ENCODE peak calls at places on chromosomes 16 and 17, in four cellular contexts. One of them, this sample, is unnamed.
A peak's percentile ranks its signal among the peaks of the same experiment; 100 is the strongest.

GRCh38 chr16:79372504-79373184 is 227.9 kb downstream of the MAF start:
- DNase-seq in RWPE2: peak; percentile 80
- DNase-seq in HT1080: peak; percentile 83
- DNase-seq in fibroblast of pulmonary artery: peak; percentile 3
- DNase-seq in this sample: no peak

GRCh38 chr17:57033296-57033695 is 51.8 kb upstream of the AKAP1 start:
- DNase-seq in RWPE2: no peak
- DNase-seq in HT1080: no peak
- DNase-seq in fibroblast of pulmonary artery: no peak
- DNase-seq in this sample: no peak

GRCh38 chr16:75112281-75113045 is 4.1 kb downstream of the LDHD start:
- DNase-seq in RWPE2: no peak
- DNase-seq in HT1080: no peak
- DNase-seq in fibroblast of pulmonary artery: no peak
- DNase-seq in this sample: no peak

GRCh38 chr17:19274893-19275292 is 37.7 kb downstream of the EPN2 start:
- DNase-seq in RWPE2: no peak
- DNase-seq in HT1080: no peak
- DNase-seq in fibroblast of pulmonary artery: no peak
- DNase-seq in this sample: no peak

GRCh38 chr16:11425140-11425539 is 79.9 kb downstream of the RMI2 start:
- DNase-seq in RWPE2: no peak
- DNase-seq in HT1080: no peak
- DNase-seq in fibroblast of pulmonary artery: no peak
- DNase-seq in this sample: no peak

GRCh38 chr17:72110231-72110952 is 10.4 kb upstream of the SOX9 start:
- DNase-seq in RWPE2: no peak
- DNase-seq in HT1080: no peak
- DNase-seq in fibroblast of pulmonary artery: no peak
- DNase-seq in this sample: no peak

GRCh38 chr17:40871316-40871715 is 4.3 kb upstream of the KRT12 start:
- DNase-seq in RWPE2: no peak
- DNase-seq in HT1080: no peak
- DNase-seq in fibroblast of pulmonary artery: no peak
- DNase-seq in this sample: no peak

GRCh38 chr16:17899141-17899540 is 428.4 kb upstream of the XYLT1 start:
- DNase-seq in RWPE2: no peak
- DNase-seq in HT1080: no peak
- DNase-seq in fibroblast of pulmonary artery: no peak
- DNase-seq in this sample: no peak

GRCh38 chr17:36777118-36777517 is 160.2 kb upstream of the LHX1 start:
- DNase-seq in RWPE2: no peak
- DNase-seq in HT1080: no peak
- DNase-seq in fibroblast of pulmonary artery: peak; percentile 31
- DNase-seq in this sample: peak; percentile 31

GRCh38 chr16:71610936-71611871 is 14.8 kb upstream of the MARVELD3 start:
- DNase-seq in RWPE2: no peak
- DNase-seq in HT1080: peak; percentile 53
- DNase-seq in fibroblast of pulmonary artery: peak; percentile 58
- DNase-seq in this sample: peak; percentile 76

GRCh38 chr16:75108792-75109731 is 7.5 kb downstream of the LDHD start:
- DNase-seq in RWPE2: peak; percentile 99
- DNase-seq in HT1080: peak; percentile 98
- DNase-seq in fibroblast of pulmonary artery: peak; percentile 91
- DNase-seq in this sample: no peak

GRCh38 chr17:77778636-77779524 is 179.6 kb upstream of the TNRC6C start:
- DNase-seq in RWPE2: peak; percentile 48
- DNase-seq in HT1080: no peak
- DNase-seq in fibroblast of pulmonary artery: peak; percentile 10
- DNase-seq in this sample: no peak

GRCh38 chr16:29940656-29941055 is 14.6 kb upstream of the KCTD13 start:
- DNase-seq in RWPE2: no peak
- DNase-seq in HT1080: no peak
- DNase-seq in fibroblast of pulmonary artery: peak; percentile 60
- DNase-seq in this sample: no peak

GRCh38 chr16:54418903-54419302 is 132.3 kb upstream of the IRX3 start:
- DNase-seq in RWPE2: no peak
- DNase-seq in HT1080: no peak
- DNase-seq in fibroblast of pulmonary artery: no peak
- DNase-seq in this sample: no peak

GRCh38 chr17:77462101-77462500 is 321.3 kb downstream of the SEC14L1 start:
- DNase-seq in RWPE2: no peak
- DNase-seq in HT1080: no peak
- DNase-seq in fibroblast of pulmonary artery: no peak
- DNase-seq in this sample: no peak

GRCh38 chr16:49495596-49496355 is 122.2 kb downstream of the C16orf78 start:
- DNase-seq in RWPE2: peak; percentile 17
- DNase-seq in HT1080: no peak
- DNase-seq in fibroblast of pulmonary artery: no peak
- DNase-seq in this sample: no peak

GRCh38 chr16:20611975-20612471 is 35.9 kb upstream of the ACSM2B start:
- DNase-seq in RWPE2: no peak
- DNase-seq in HT1080: no peak
- DNase-seq in fibroblast of pulmonary artery: no peak
- DNase-seq in this sample: no peak

GRCh38 chr17:27975146-27976011 is 67.1 kb upstream of the NLK start:
- DNase-seq in RWPE2: no peak
- DNase-seq in HT1080: peak; percentile 90
- DNase-seq in fibroblast of pulmonary artery: peak; percentile 45
- DNase-seq in this sample: peak; percentile 53

GRCh38 chr17:1627987-1628855 is at the start of gene SLC43A2:
- DNase-seq in RWPE2: no peak
- DNase-seq in HT1080: peak; percentile 66
- DNase-seq in fibroblast of pulmonary artery: peak; percentile 80
- DNase-seq in this sample: peak; percentile 91

GRCh38 chr16:22117666-22118065 is 25.3 kb downstream of the VWA3A start:
- DNase-seq in RWPE2: no peak
- DNase-seq in HT1080: no peak
- DNase-seq in fibroblast of pulmonary artery: no peak
- DNase-seq in this sample: no peak

GRCh38 chr17:142102-142661 is 4.8 kb downstream of the SCGB1C2 start:
- DNase-seq in RWPE2: peak; percentile 51
- DNase-seq in HT1080: no peak
- DNase-seq in fibroblast of pulmonary artery: peak; percentile 11
- DNase-seq in this sample: peak; percentile 60

GRCh38 chr16:68244903-68245853 is at the start of gene PLA2G15:
- DNase-seq in RWPE2: peak; percentile 93
- DNase-seq in HT1080: peak; percentile 80
- DNase-seq in fibroblast of pulmonary artery: peak; percentile 96
- DNase-seq in this sample: peak; percentile 97

GRCh38 chr17:41176744-41177387 is 1.2 kb downstream of the KRTAP4-2 start:
- DNase-seq in RWPE2: no peak
- DNase-seq in HT1080: no peak
- DNase-seq in fibroblast of pulmonary artery: no peak
- DNase-seq in this sample: no peak

GRCh38 chr17:29622337-29623282 is at the start of gene CORO6:
- DNase-seq in RWPE2: no peak
- DNase-seq in HT1080: no peak
- DNase-seq in fibroblast of pulmonary artery: peak; percentile 48
- DNase-seq in this sample: peak; percentile 52

GRCh38 chr17:2195729-2196128 is 107.9 kb downstream of the SMG6 start:
- DNase-seq in RWPE2: no peak
- DNase-seq in HT1080: peak; percentile 26
- DNase-seq in fibroblast of pulmonary artery: no peak
- DNase-seq in this sample: no peak

GRCh38 chr16:47664653-47665325 is 203.7 kb downstream of the PHKB start:
- DNase-seq in RWPE2: no peak
- DNase-seq in HT1080: no peak
- DNase-seq in fibroblast of pulmonary artery: no peak
- DNase-seq in this sample: no peak

GRCh38 chr16:80803341-80804060 is 897 bp downstream of the CDYL2 start:
- DNase-seq in RWPE2: peak; percentile 56
- DNase-seq in HT1080: no peak
- DNase-seq in fibroblast of pulmonary artery: peak; percentile 27
- DNase-seq in this sample: peak; percentile 62

GRCh38 chr17:30961213-30962188 is 9.3 kb upstream of the RNF135 start:
- DNase-seq in RWPE2: no peak
- DNase-seq in HT1080: peak; percentile 10
- DNase-seq in fibroblast of pulmonary artery: peak; percentile 40
- DNase-seq in this sample: no peak

GRCh38 chr16:58499615-58500328 is at the start of gene NDRG4:
- DNase-seq in RWPE2: peak; percentile 80
- DNase-seq in HT1080: peak; percentile 84
- DNase-seq in fibroblast of pulmonary artery: peak; percentile 91
- DNase-seq in this sample: peak; percentile 81

GRCh38 chr17:45411348-45412105 is 21.1 kb downstream of the ARHGAP27 start:
- DNase-seq in RWPE2: peak; percentile 53
- DNase-seq in HT1080: no peak
- DNase-seq in fibroblast of pulmonary artery: no peak
- DNase-seq in this sample: no peak

GRCh38 chr17:71192039-71192555 is 928.7 kb upstream of the SOX9 start:
- DNase-seq in RWPE2: no peak
- DNase-seq in HT1080: no peak
- DNase-seq in fibroblast of pulmonary artery: no peak
- DNase-seq in this sample: no peak

GRCh38 chr17:63544467-63545301 is 5.6 kb upstream of the DCAF7 start:
- DNase-seq in RWPE2: no peak
- DNase-seq in HT1080: no peak
- DNase-seq in fibroblast of pulmonary artery: no peak
- DNase-seq in this sample: no peak

GRCh38 chr16:85844169-85844481 is 44.6 kb downstream of the COX4I1 start:
- DNase-seq in RWPE2: no peak
- DNase-seq in HT1080: no peak
- DNase-seq in fibroblast of pulmonary artery: no peak
- DNase-seq in this sample: no peak

GRCh38 chr17:31561469-31562412 is 170.3 kb downstream of the RAB11FIP4 start:
- DNase-seq in RWPE2: no peak
- DNase-seq in HT1080: peak; percentile 6
- DNase-seq in fibroblast of pulmonary artery: peak; percentile 52
- DNase-seq in this sample: peak; percentile 78

GRCh38 chr17:79919164-79919585 is 79.9 kb upstream of the CBX4 start:
- DNase-seq in RWPE2: no peak
- DNase-seq in HT1080: peak; percentile 52
- DNase-seq in fibroblast of pulmonary artery: no peak
- DNase-seq in this sample: peak; percentile 50

GRCh38 chr16:67456383-67457140 is 24.4 kb downstream of the ATP6V0D1 start:
- DNase-seq in RWPE2: no peak
- DNase-seq in HT1080: no peak
- DNase-seq in fibroblast of pulmonary artery: peak; percentile 63
- DNase-seq in this sample: peak; percentile 31

GRCh38 chr17:30292490-30292858 is 730 bp upstream of the BLMH start:
- DNase-seq in RWPE2: no peak
- DNase-seq in HT1080: no peak
- DNase-seq in fibroblast of pulmonary artery: no peak
- DNase-seq in this sample: no peak